ENCODE peak calls at places on chromosomes 6 and 20, in six cellular contexts. X, Y, P, N, R and U are unnamed samples.

GRCh38 chr6:109865968-109866367 is 112.1 kb upstream of the GPR6 start:
- DNase-seq in N (peak), R (no peak), X (peak), P (no peak), Y (no peak), U (no peak)

GRCh38 chr20:61731363-61732181 is 334.1 kb downstream of the TAF4 start:
- DNase-seq in X (no peak), Y (peak), P (peak), R (no peak), N (no peak), U (no peak)

GRCh38 chr6:30951907-30952469 is 11.2 kb downstream of the MUCL3 start:
- DNase-seq in X (no peak), N (no peak), R (no peak), P (no peak), Y (no peak), U (no peak)

GRCh38 chr6:158521759-158522158 is 38.1 kb upstream of the TMEM181 start:
- DNase-seq in N (no peak), R (no peak), Y (no peak), X (peak), P (no peak), U (no peak)

GRCh38 chr6:27592481-27593199 is 119.7 kb upstream of the ZNF184 start:
- DNase-seq in N (peak), X (peak), P (peak), R (peak), Y (peak), U (peak)

GRCh38 chr6:69865126-69865525 is 1.2 kb upstream of the COL19A1 start:
- DNase-seq in N (no peak), R (no peak), Y (peak), P (peak), X (no peak), U (no peak)

GRCh38 chr6:37868447-37868825 is 48.9 kb downstream of the ZFAND3 start:
- DNase-seq in X (no peak), P (peak), N (no peak), R (no peak), Y (peak), U (no peak)

GRCh38 chr6:39335780-39336541 is 13.5 kb upstream of the KCNK16 start:
- DNase-seq in X (no peak), R (no peak), P (no peak), Y (no peak), N (no peak), U (peak)

GRCh38 chr20:49690899-49691620 is 22.6 kb downstream of the B4GALT5 start:
- DNase-seq in N (no peak), P (peak), R (no peak), X (no peak), Y (peak), U (no peak)

DNA sequence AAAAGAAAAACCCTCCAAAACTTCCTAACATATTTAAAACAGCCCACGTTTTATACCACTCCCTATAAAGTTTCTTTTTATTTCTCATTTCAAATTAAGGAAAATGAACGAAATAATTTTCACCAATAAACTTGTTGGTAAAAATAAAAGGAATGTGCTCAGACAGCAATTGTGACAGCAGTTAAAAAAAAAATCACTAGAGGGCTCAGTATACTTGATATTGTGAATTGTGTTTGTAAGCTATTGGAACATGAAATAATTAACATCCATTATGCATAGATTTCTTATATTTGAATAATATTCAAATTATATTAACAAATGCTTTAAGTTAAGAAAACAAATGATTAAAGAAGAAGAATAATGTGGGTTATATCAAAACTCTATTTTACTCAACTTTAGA is 105.5 kb downstream of the ASCC3 start:
- DNase-seq in X (no peak), R (no peak), Y (no peak), N (no peak), P (no peak), U (no peak)
- TF ChIP-seq CTCF in X (no peak), R (no peak), Y (peak), N (no peak), P (peak), U (no peak)

GRCh38 chr6:84428300-84428907 is 201.0 kb upstream of the CEP162 start:
- DNase-seq in R (peak), Y (peak), X (peak), N (peak), P (peak), U (peak)
- TF ChIP-seq CTCF in R (peak), Y (peak), X (peak), N (peak), P (peak), U (peak)

DNA sequence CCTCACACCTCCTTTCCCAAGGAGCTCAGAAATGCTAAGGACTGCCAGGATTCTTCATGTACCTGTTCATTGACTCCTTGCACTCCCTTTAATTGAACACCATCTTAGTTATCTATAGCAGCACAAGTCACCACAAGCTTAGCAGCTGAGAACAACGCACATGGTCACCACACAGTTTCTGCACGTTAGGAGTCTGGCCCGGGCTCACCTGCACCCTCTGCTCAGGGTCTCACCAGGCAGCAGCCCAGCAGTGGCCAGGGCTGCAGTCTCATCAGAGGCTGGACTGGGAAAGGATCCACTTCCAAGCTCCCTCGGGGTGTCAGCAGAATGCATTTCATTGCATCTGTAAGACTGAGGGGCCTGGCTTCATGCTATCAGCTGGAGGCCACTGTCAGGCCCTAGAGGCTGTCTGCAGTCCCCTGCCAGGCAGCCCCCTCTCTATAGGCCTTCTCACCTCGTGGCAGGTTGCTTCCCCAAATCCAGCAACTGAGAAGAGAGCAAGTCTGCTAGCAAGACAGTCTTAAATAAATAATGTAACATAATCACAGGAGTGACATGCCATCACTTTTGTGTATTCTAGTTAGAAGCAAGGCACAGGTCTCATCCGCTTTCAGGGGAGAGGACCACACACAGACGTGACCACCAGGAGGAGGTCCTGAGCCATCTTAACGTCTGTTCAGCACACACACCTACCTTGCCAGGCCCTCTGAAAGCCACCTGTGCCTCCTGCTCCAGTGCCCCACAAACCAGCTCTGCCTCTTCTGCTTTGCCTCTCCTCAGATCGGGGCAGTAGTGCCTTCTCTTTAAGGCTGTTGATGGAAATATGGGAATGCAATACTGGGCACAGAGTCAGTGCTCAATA is 165.2 kb upstream of the CST7 start:
- DNase-seq in X (peak), Y (no peak), R (no peak), N (peak), P (no peak), U (peak)
- TF ChIP-seq CTCF in X (peak), Y (no peak), R (no peak), N (no peak), P (no peak), U (no peak)

GRCh38 chr6:16129623-16130243 is 847 bp downstream of the MYLIP start:
- DNase-seq in Y (peak), N (peak), R (no peak), P (peak), X (peak), U (peak)

GRCh38 chr6:16130932-16131387 is 2.1 kb downstream of the MYLIP start:
- DNase-seq in N (no peak), R (no peak), P (peak), X (no peak), Y (peak), U (peak)

GRCh38 chr6:16130437-16130891 is 1.6 kb downstream of the MYLIP start:
- DNase-seq in X (no peak), R (no peak), Y (no peak), P (no peak), N (no peak), U (no peak)

GRCh38 chr6:16127471-16127870 is 1.4 kb upstream of the MYLIP start:
- DNase-seq in P (no peak), X (no peak), N (no peak), R (no peak), Y (no peak), U (no peak)

GRCh38 chr6:16128759-16129622 is at the start of gene MYLIP:
- DNase-seq in R (peak), N (peak), Y (peak), P (peak), X (peak), U (peak)
- TF ChIP-seq CTCF in R (peak), N (peak), Y (peak), P (peak), X (peak), U (peak)

GRCh38 chr20:41892031-41892430 is 273.9 kb upstream of the CHD6 start:
- DNase-seq in X (no peak), Y (no peak), P (no peak), R (no peak), N (no peak), U (no peak)

GRCh38 chr20:41889125-41889870 is 271.1 kb upstream of the CHD6 start:
- DNase-seq in X (peak), Y (no peak), R (no peak), N (peak), P (no peak), U (no peak)

GRCh38 chr20:41887500-41887899 is 269.3 kb upstream of the CHD6 start:
- DNase-seq in N (no peak), P (no peak), Y (no peak), R (no peak), X (no peak), U (no peak)

GRCh38 chr20:41889871-41890224 is 271.7 kb upstream of the CHD6 start:
- DNase-seq in Y (no peak), N (no peak), X (no peak), P (no peak), R (peak), U (no peak)

GRCh38 chr20:41888434-41888833 is 270.3 kb upstream of the CHD6 start:
- DNase-seq in N (no peak), P (no peak), Y (no peak), R (no peak), X (no peak), U (no peak)
- TF ChIP-seq CTCF in N (no peak), P (no peak), Y (no peak), R (no peak), X (no peak), U (no peak)

DNA sequence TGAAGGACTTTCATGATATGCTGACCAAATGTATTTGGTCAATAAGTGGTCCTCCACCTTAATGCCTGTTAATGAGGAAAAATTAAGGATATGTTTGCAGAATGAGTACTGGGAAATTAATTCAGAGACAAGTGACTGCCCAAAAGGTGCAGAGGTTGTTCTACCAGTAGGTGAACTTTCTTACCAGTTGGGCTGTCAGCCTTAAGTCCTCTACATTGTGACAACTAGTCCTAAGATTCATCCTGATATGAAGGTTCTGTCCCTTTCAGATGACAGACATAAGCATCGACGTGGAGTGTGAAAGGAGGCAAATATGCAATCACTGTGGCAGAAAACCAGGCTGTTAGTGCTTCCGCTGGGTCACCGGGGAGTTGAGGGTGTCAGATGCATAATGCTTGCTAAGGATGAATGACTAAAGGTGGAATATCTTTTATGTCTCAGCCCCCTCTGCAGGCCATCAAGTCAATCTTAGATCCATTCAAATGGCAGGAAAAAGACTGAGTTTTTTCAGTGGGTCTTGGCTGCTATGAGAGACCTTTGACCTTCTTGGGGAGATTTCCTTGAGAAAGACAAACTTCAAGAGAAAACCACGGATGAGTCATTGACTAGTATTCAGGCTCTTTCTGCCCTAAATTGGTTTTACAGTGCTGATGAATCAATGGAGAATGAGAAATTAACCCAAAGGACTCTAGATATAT is 226.0 kb downstream of the TPBG start:
- DNase-seq in Y (peak), X (peak), N (peak), R (peak), P (peak), U (peak)
- TF ChIP-seq CTCF in Y (peak), X (peak), N (no peak), R (no peak), P (peak), U (no peak)